ENCODE peak calls at places on chromosome 17, in seven cellular contexts. One of them, this sample, is unnamed.

GRCh38 chr17:50649042-50649908 is 14.6 kb downstream of the ABCC3 start:
- DNase-seq in Peyer's patch: no peak
- DNase-seq in GM23248: no peak
- DNase-seq in RWPE1: peak
- DNase-seq in psoas muscle: no peak
- DNase-seq in heart right ventricle: no peak
- DNase-seq in A673: peak
- DNase-seq in this sample: no peak

GRCh38 chr17:49851387-49852291 is 3.8 kb upstream of the TAC4 start:
- DNase-seq in Peyer's patch: peak
- DNase-seq in psoas muscle: peak
- DNase-seq in GM23248: peak
- DNase-seq in A673: peak
- DNase-seq in RWPE1: no peak
- DNase-seq in heart right ventricle: peak
- DNase-seq in this sample: peak

GRCh38 chr17:38703742-38704644 is 1.1 kb upstream of the MLLT6 start:
- DNase-seq in heart right ventricle: peak
- DNase-seq in psoas muscle: peak
- DNase-seq in GM23248: peak
- DNase-seq in Peyer's patch: peak
- DNase-seq in RWPE1: peak
- DNase-seq in A673: peak
- DNase-seq in this sample: peak

GRCh38 chr17:8073627-8074485 is 13.7 kb downstream of the ALOX12B start:
- DNase-seq in heart right ventricle: peak
- DNase-seq in Peyer's patch: peak
- DNase-seq in RWPE1: peak
- DNase-seq in psoas muscle: peak
- DNase-seq in GM23248: peak
- DNase-seq in A673: peak
- DNase-seq in this sample: no peak

GRCh38 chr17:64150237-64151015 is 20.5 kb upstream of the ERN1 start:
- DNase-seq in heart right ventricle: no peak
- DNase-seq in GM23248: peak
- DNase-seq in psoas muscle: peak
- DNase-seq in RWPE1: no peak
- DNase-seq in A673: no peak
- DNase-seq in Peyer's patch: no peak
- DNase-seq in this sample: no peak

GRCh38 chr17:81291662-81292061 is 3.4 kb downstream of the SLC38A10 start:
- DNase-seq in heart right ventricle: peak
- DNase-seq in GM23248: peak
- DNase-seq in A673: peak
- DNase-seq in psoas muscle: peak
- DNase-seq in Peyer's patch: peak
- DNase-seq in RWPE1: peak
- DNase-seq in this sample: peak

GRCh38 chr17:64448665-64449512 is at the start of gene MILR1:
- DNase-seq in GM23248: peak
- DNase-seq in psoas muscle: no peak
- DNase-seq in RWPE1: peak
- DNase-seq in A673: no peak
- DNase-seq in heart right ventricle: no peak
- DNase-seq in Peyer's patch: peak
- DNase-seq in this sample: peak

GRCh38 chr17:37405955-37406634 is 541 bp downstream of the ACACA start:
- DNase-seq in psoas muscle: no peak
- DNase-seq in RWPE1: peak
- DNase-seq in A673: no peak
- DNase-seq in Peyer's patch: no peak
- DNase-seq in heart right ventricle: no peak
- DNase-seq in GM23248: peak
- DNase-seq in this sample: no peak

GRCh38 chr17:7220593-7221280 is 999 bp downstream of the ACADVL start:
- DNase-seq in psoas muscle: peak
- DNase-seq in heart right ventricle: no peak
- DNase-seq in RWPE1: peak
- DNase-seq in A673: peak
- DNase-seq in Peyer's patch: peak
- DNase-seq in GM23248: peak
- DNase-seq in this sample: peak

GRCh38 chr17:81277421-81277820 is 17.7 kb downstream of the SLC38A10 start:
- DNase-seq in Peyer's patch: no peak
- DNase-seq in heart right ventricle: peak
- DNase-seq in GM23248: no peak
- DNase-seq in RWPE1: no peak
- DNase-seq in psoas muscle: peak
- DNase-seq in A673: no peak
- DNase-seq in this sample: peak

GRCh38 chr17:39812466-39812865 is 51.6 kb downstream of the IKZF3 start:
- DNase-seq in heart right ventricle: no peak
- DNase-seq in A673: peak
- DNase-seq in psoas muscle: no peak
- DNase-seq in GM23248: no peak
- DNase-seq in RWPE1: no peak
- DNase-seq in Peyer's patch: no peak
- DNase-seq in this sample: no peak

GRCh38 chr17:2084129-2084765 is 29.3 kb downstream of the HIC1 start:
- DNase-seq in RWPE1: peak
- DNase-seq in GM23248: peak
- DNase-seq in A673: no peak
- DNase-seq in Peyer's patch: peak
- DNase-seq in psoas muscle: peak
- DNase-seq in heart right ventricle: peak
- DNase-seq in this sample: peak

GRCh38 chr17:2805961-2806360 is 9.7 kb downstream of the RAP1GAP2 start:
- DNase-seq in psoas muscle: no peak
- DNase-seq in A673: no peak
- DNase-seq in Peyer's patch: no peak
- DNase-seq in heart right ventricle: no peak
- DNase-seq in RWPE1: no peak
- DNase-seq in GM23248: no peak
- DNase-seq in this sample: no peak

DNA sequence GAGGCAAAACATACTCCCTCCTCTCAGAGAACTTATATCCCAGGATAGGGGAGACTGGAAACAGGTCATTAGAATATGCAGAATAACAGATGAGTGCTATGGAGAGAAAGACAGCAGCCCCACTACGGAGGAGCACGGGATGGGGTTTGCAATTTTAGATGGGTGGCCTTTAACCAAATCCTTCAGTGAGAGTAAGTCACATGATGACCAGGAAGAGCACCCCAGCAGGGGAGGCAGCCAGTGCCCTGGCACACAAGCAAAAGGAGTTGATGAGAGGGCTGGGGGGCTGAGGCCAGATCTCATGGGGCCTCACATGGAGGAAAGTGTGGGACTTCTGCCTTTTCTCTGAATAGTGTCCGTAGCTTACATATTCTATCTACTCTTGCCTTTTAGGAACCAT is 43.0 kb upstream of the SEC14L1 start:
- DNase-seq in Peyer's patch: no peak
- DNase-seq in heart right ventricle: no peak
- DNase-seq in RWPE1: no peak
- DNase-seq in A673: no peak
- DNase-seq in GM23248: no peak
- DNase-seq in psoas muscle: no peak
- DNase-seq in this sample: no peak
- H3K27ac ChIP-seq in Peyer's patch: peak
- H3K27ac ChIP-seq in heart right ventricle: peak
- H3K27ac ChIP-seq in RWPE1: peak
- H3K27ac ChIP-seq in A673: peak
- H3K27ac ChIP-seq in GM23248: no peak
- H3K27ac ChIP-seq in psoas muscle: peak
- H3K27ac ChIP-seq in this sample: peak

DNA sequence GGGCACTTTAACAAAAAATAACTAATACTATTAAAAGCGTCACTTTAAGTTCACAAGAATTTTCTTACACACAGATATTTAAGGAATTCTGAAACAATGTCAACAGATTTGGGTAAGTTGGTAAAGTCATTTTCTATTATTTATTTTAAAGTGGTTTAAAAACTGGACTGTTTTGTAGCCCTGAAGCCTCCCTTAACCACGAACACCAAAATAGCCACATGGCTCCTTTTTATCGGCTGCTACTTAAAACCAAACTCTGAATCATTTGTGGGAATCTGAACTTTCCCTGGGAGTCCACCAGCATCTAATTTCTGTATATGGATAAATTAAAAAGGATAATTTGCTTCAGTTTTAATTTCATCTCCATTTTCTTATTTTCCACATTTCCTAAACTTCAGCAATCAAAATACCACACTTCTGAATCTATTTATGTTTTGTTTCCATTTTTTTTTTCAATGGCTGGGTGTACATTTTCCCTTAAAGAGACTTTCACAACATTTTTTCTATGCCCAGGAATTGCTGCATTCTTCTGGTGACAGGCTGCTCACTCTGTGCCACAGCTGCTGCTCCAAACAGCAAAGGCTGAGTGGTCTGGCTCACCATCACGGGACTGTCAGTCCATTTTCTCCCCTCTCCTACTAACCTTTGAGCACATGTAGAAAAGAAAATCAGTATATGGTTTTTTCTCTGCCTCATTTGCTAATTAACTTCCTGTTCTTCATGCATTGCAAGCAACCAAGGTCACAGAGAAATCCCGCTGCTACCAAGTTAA is 255.5 kb upstream of the KCNJ16 start:
- DNase-seq in A673: no peak
- DNase-seq in psoas muscle: no peak
- DNase-seq in GM23248: peak
- DNase-seq in heart right ventricle: no peak
- DNase-seq in RWPE1: no peak
- DNase-seq in Peyer's patch: no peak
- DNase-seq in this sample: no peak
- H3K27ac ChIP-seq in A673: no peak
- H3K27ac ChIP-seq in psoas muscle: no peak
- H3K27ac ChIP-seq in GM23248: no peak
- H3K27ac ChIP-seq in heart right ventricle: no peak
- H3K27ac ChIP-seq in RWPE1: no peak
- H3K27ac ChIP-seq in Peyer's patch: no peak
- H3K27ac ChIP-seq in this sample: no peak

GRCh38 chr17:31250229-31250628 is 46.8 kb downstream of the OMG start:
- DNase-seq in GM23248: no peak
- DNase-seq in A673: no peak
- DNase-seq in heart right ventricle: no peak
- DNase-seq in psoas muscle: no peak
- DNase-seq in Peyer's patch: no peak
- DNase-seq in RWPE1: no peak
- DNase-seq in this sample: no peak

GRCh38 chr17:31251618-31252328 is 45.3 kb downstream of the OMG start:
- DNase-seq in Peyer's patch: no peak
- DNase-seq in A673: no peak
- DNase-seq in psoas muscle: no peak
- DNase-seq in GM23248: no peak
- DNase-seq in heart right ventricle: no peak
- DNase-seq in RWPE1: no peak
- DNase-seq in this sample: no peak

GRCh38 chr17:31249742-31250141 is 47.3 kb downstream of the OMG start:
- DNase-seq in psoas muscle: no peak
- DNase-seq in Peyer's patch: no peak
- DNase-seq in A673: no peak
- DNase-seq in heart right ventricle: no peak
- DNase-seq in GM23248: no peak
- DNase-seq in RWPE1: no peak
- DNase-seq in this sample: no peak

GRCh38 chr17:31251075-31251474 is 46.0 kb downstream of the OMG start:
- DNase-seq in GM23248: peak
- DNase-seq in heart right ventricle: no peak
- DNase-seq in A673: peak
- DNase-seq in Peyer's patch: no peak
- DNase-seq in psoas muscle: no peak
- DNase-seq in RWPE1: no peak
- DNase-seq in this sample: no peak

DNA sequence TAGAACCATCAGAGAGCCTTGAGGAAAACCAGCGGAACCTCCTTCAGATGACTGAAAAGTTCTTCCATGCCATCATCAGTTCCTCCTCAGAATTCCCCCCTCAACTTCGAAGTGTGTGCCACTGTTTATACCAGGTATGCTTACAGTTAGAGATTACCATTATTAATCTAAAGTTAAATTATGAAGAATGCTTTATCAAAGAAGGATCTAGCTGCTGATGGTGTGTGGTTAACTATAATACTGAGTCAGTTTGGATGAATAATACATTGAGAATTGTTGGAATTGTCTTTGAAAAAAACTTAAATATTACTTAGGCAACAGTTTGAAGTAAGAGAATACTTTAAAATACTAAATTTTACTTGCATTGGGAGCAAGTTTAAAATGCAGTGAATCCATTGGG is 48.1 kb downstream of the OMG start:
- DNase-seq in GM23248: peak
- DNase-seq in A673: no peak
- DNase-seq in Peyer's patch: no peak
- DNase-seq in psoas muscle: no peak
- DNase-seq in RWPE1: peak
- DNase-seq in heart right ventricle: no peak
- DNase-seq in this sample: no peak
- H3K27ac ChIP-seq in GM23248: peak
- H3K27ac ChIP-seq in A673: no peak
- H3K27ac ChIP-seq in Peyer's patch: no peak
- H3K27ac ChIP-seq in psoas muscle: no peak
- H3K27ac ChIP-seq in RWPE1: no peak
- H3K27ac ChIP-seq in heart right ventricle: no peak
- H3K27ac ChIP-seq in this sample: no peak

GRCh38 chr17:33297643-33298042 is 4.5 kb upstream of the ASIC2 start:
- DNase-seq in Peyer's patch: no peak
- DNase-seq in GM23248: no peak
- DNase-seq in RWPE1: no peak
- DNase-seq in psoas muscle: no peak
- DNase-seq in A673: no peak
- DNase-seq in heart right ventricle: no peak
- DNase-seq in this sample: no peak

GRCh38 chr17:33291248-33292183 is 1.6 kb downstream of the ASIC2 start:
- DNase-seq in heart right ventricle: peak
- DNase-seq in RWPE1: peak
- DNase-seq in Peyer's patch: peak
- DNase-seq in A673: peak
- DNase-seq in psoas muscle: peak
- DNase-seq in GM23248: peak
- DNase-seq in this sample: no peak

GRCh38 chr17:33292184-33292980 is 713 bp downstream of the ASIC2 start:
- DNase-seq in psoas muscle: peak
- DNase-seq in Peyer's patch: peak
- DNase-seq in heart right ventricle: peak
- DNase-seq in A673: peak
- DNase-seq in GM23248: peak
- DNase-seq in RWPE1: peak
- DNase-seq in this sample: peak

GRCh38 chr17:33292981-33293867 is at the start of gene ASIC2:
- DNase-seq in A673: peak
- DNase-seq in GM23248: peak
- DNase-seq in psoas muscle: peak
- DNase-seq in RWPE1: peak
- DNase-seq in heart right ventricle: no peak
- DNase-seq in Peyer's patch: peak
- DNase-seq in this sample: no peak

DNA sequence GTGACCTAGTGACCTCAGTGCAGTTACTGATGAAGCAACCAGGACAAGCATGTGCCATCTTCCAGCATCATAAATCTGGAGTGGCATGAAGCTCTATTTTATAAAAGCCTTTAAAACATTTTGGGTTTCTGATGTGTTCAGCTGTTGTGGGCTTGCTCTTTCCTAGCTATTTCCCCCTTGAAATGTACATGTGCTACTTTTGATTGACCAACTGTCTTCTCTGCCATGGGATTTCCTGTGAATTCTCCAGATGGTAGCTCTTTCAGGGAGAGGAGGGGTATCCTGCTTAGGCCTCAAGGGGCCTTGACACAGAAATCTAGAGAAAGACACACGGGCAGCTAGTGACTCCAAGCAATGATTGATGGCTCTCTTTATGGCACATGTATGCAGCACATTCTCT is 1.9 kb upstream of the ASIC2 start:
- DNase-seq in GM23248: no peak
- DNase-seq in RWPE1: no peak
- DNase-seq in Peyer's patch: no peak
- DNase-seq in A673: no peak
- DNase-seq in heart right ventricle: no peak
- DNase-seq in psoas muscle: no peak
- DNase-seq in this sample: no peak
- H3K27ac ChIP-seq in GM23248: no peak
- H3K27ac ChIP-seq in RWPE1: no peak
- H3K27ac ChIP-seq in Peyer's patch: no peak
- H3K27ac ChIP-seq in A673: no peak
- H3K27ac ChIP-seq in heart right ventricle: no peak
- H3K27ac ChIP-seq in psoas muscle: no peak
- H3K27ac ChIP-seq in this sample: no peak

This sample was measured in uterus.